ENCODE peak calls at places on chromosome 11, in five cellular contexts. P is thoracic aorta; T is H7; O is CD4-positive, CD25-positive, alpha-beta regulatory T cell; U is AG09309. L is an unnamed sample.

GRCh38 chr11:41522391-41522790 is 62.9 kb upstream of the LRRC4C start:
- DNase-seq in U (no peak), O (no peak), P (no peak), T (no peak), L (no peak)

GRCh38 chr11:18191376-18191775 is 18.7 kb downstream of the MRGPRX4 start:
- DNase-seq in U (no peak), T (no peak), O (no peak), P (no peak), L (no peak)

GRCh38 chr11:11816511-11817319 is 25.1 kb upstream of the USP47 start:
- DNase-seq in P (no peak), T (no peak), O (no peak), U (no peak), L (peak)

GRCh38 chr11:36509265-36509664 is 807 bp downstream of the TRAF6 start:
- DNase-seq in U (no peak), O (peak), P (no peak), T (peak), L (no peak)

GRCh38 chr11:1772270-1773130 is 8.8 kb upstream of the CTSD start:
- DNase-seq in P (peak), U (peak), T (peak), O (peak), L (peak)

GRCh38 chr11:126497581-126498109 is 142.2 kb downstream of the ST3GAL4 start:
- DNase-seq in T (no peak), P (no peak), O (no peak), U (no peak), L (no peak)

GRCh38 chr11:68128682-68129327 is 7.6 kb upstream of the CHKA start:
- DNase-seq in P (no peak), T (peak), O (no peak), U (peak), L (peak)

GRCh38 chr11:100833276-100833675 is 146.2 kb downstream of the ARHGAP42 start:
- DNase-seq in U (no peak), O (no peak), T (no peak), P (no peak), L (no peak)

GRCh38 chr11:40393511-40393910 is 1065.9 kb downstream of the LRRC4C start:
- DNase-seq in T (no peak), O (no peak), U (no peak), P (no peak), L (no peak)

GRCh38 chr11:85718126-85718943 is 32.3 kb upstream of the CCDC89 start:
- DNase-seq in O (no peak), U (no peak), T (no peak), P (no peak), L (no peak)
- H3K4me3 ChIP-seq in O (no peak), U (peak), T (no peak), P (peak), L (peak)

DNA sequence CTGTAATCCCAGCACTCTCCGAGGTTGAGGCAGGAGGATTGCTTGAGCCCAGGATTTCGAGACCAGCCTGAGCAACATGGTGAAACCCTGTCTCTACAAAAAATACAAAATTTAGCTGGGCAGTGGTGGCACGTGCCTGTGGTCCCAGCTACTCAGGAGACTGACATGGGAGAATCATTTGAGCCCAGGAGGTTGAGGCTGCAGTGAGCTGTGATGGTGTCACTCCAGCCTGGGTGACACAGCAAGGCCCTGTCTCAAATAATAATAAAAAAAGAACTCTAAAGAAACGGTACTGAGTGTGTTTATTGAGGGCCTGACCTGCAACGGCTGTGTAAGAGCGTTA is 52.7 kb downstream of the PRDM10 start:
- DNase-seq in P (no peak), O (no peak), U (no peak), T (no peak), L (no peak)
- H3K4me3 ChIP-seq in P (no peak), O (no peak), U (no peak), T (no peak), L (no peak)

DNA sequence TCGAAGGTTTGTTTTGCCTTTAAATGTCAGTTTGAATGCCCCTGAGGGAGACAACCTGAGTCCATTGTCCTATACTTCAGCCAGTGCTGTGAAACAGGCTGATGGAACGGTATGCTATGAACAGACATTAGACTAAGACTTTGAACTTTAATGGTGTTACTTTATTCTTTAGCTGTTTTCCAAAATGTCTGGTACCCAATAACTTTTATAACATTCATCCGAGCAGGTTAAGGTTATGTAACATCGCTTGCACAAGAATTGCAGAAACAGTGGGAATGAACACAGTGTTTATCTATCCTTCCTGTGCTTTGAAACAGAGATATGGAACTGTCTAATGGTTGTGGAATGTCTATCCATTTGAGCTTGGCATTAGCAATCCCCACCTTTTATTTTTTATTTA is 12.5 kb upstream of the PTS start:
- DNase-seq in U (no peak), T (no peak), O (no peak), P (no peak), L (no peak)
- H3K4me3 ChIP-seq in U (no peak), T (no peak), O (no peak), P (no peak), L (no peak)

GRCh38 chr11:20912046-20912821 is 242.8 kb downstream of the NELL1 start:
- DNase-seq in U (no peak), T (no peak), O (no peak), P (no peak), L (no peak)
- H3K4me3 ChIP-seq in U (no peak), T (no peak), O (no peak), P (no peak), L (no peak)

GRCh38 chr11:134728186-134728585 is 316.1 kb upstream of the B3GAT1 start:
- DNase-seq in U (no peak), P (no peak), O (no peak), T (no peak), L (no peak)

GRCh38 chr11:134725211-134725610 is 313.2 kb upstream of the B3GAT1 start:
- DNase-seq in O (no peak), T (no peak), U (no peak), P (no peak), L (no peak)

GRCh38 chr11:134725939-134726639 is 314.0 kb upstream of the B3GAT1 start:
- DNase-seq in O (no peak), P (no peak), T (peak), U (no peak), L (no peak)

GRCh38 chr11:134727204-134727603 is 315.2 kb upstream of the B3GAT1 start:
- DNase-seq in T (no peak), U (no peak), P (no peak), O (no peak), L (no peak)

GRCh38 chr11:134727636-134728035 is 315.6 kb upstream of the B3GAT1 start:
- DNase-seq in T (no peak), O (no peak), U (no peak), P (no peak), L (no peak)
- H3K4me3 ChIP-seq in T (no peak), O (no peak), U (no peak), P (no peak), L (no peak)

GRCh38 chr11:103325686-103326069 is 216.5 kb downstream of the DYNC2H1 start:
- DNase-seq in P (no peak), T (no peak), U (no peak), O (no peak), L (no peak)
- H3K4me3 ChIP-seq in P (no peak), T (no peak), U (no peak), O (no peak), L (no peak)

GRCh38 chr11:115911656-115912055 is 407.4 kb upstream of the CADM1 start:
- DNase-seq in O (no peak), T (no peak), P (no peak), U (no peak), L (no peak)
- H3K4me3 ChIP-seq in O (no peak), T (no peak), P (no peak), U (no peak), L (no peak)

DNA sequence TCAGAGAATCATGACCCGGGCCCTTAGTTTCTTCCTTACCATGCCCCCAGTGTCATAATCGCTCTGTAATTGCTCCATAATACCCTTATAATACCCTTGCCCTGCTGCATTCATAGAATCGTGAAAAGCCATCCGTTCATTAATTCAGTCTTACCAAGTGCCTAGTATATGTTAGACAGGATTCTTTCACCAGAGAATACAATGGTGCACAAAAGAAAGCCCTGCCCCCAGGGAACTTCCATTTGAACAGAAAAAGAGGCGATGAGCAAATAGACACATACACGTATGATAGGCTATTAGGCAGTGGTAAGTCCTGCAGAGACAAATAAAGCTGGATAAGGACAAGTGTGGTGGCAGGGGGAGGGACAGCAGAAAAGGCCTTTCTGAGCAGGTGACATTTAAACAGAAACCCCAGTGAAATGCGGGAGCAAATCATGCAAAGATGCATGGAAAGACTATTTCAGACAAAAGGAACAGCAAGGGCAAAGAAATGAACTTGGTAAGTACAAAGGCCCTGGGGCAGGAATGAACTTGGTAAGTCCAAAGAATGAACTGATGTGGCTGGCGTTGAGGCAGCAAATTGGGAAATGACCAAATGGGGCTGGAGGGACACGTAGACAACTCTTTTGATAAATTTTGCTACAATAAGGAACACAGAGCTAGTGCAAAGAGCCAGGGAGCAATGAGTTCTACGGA is 74.6 kb upstream of the CREB3L1 start:
- DNase-seq in U (no peak), O (no peak), P (no peak), T (no peak), L (no peak)
- H3K4me3 ChIP-seq in U (no peak), O (no peak), P (no peak), T (no peak), L (no peak)

L was measured in skeletal muscle cell.